ENCODE peak calls at places on chromosomes 4 and X, in seven cellular contexts. B is tibial artery, P is mucosa of descending colon, K is HFF-Myc, U is gastrocnemius medialis, Q is upper lobe of right lung, M is NB4. N is an unnamed sample.

GRCh38 chr4:109985993-109986640 is 73.4 kb downstream of the EGF start:
- DNase-seq in B (no peak), P (no peak), K (no peak), U (peak; percentile 10), Q (no peak), M (no peak), N (peak; percentile 17)

GRCh38 chr4:97270051-97270450 is 873.2 kb downstream of the STPG2 start:
- DNase-seq in B (no peak), P (no peak), K (no peak), U (no peak), Q (no peak), M (no peak), N (no peak)

GRCh38 chr4:6230827-6231662 is 30.7 kb upstream of the JAKMIP1 start:
- DNase-seq in B (peak; percentile 53), P (peak; percentile 24), K (no peak), U (no peak), Q (peak; percentile 52), M (no peak), N (no peak)

GRCh38 chr4:147461161-147461560 is 19.7 kb upstream of the EDNRA start:
- DNase-seq in B (no peak), P (no peak), K (no peak), U (no peak), Q (no peak), M (no peak), N (no peak)

GRCh38 chrX:31333181-31333831 is 261.5 kb upstream of the FTHL17 start:
- DNase-seq in B (no peak), P (no peak), K (peak; percentile 15), U (no peak), Q (no peak), M (no peak), N (peak; percentile 84)

GRCh38 chr4:137623013-137623412 is 90.7 kb upstream of the PCDH18 start:
- DNase-seq in B (no peak), P (no peak), K (no peak), U (no peak), Q (no peak), M (no peak), N (no peak)

GRCh38 chr4:146932111-146932510 is 13.6 kb downstream of the TTC29 start:
- DNase-seq in B (no peak), P (no peak), K (no peak), U (no peak), Q (no peak), M (no peak), N (peak; percentile 10)

GRCh38 chrX:125202486-125203378 is 116.9 kb upstream of the TEX13C start:
- DNase-seq in B (no peak), P (peak; percentile 40), K (no peak), U (no peak), Q (no peak), M (no peak), N (no peak)

GRCh38 chrX:39451061-39451460 is 646.7 kb downstream of the BCOR start:
- DNase-seq in B (no peak), P (no peak), K (no peak), U (no peak), Q (no peak), M (no peak), N (no peak)

GRCh38 chr4:94507708-94508107 is 56.0 kb downstream of the PDLIM5 start:
- DNase-seq in B (peak; percentile 91), P (no peak), K (no peak), U (peak; percentile 73), Q (no peak), M (peak; percentile 17), N (peak; percentile 95)

GRCh38 chr4:62912531-62912930 is 1496.7 kb downstream of the TECRL start:
- DNase-seq in B (no peak), P (no peak), K (no peak), U (no peak), Q (no peak), M (no peak), N (no peak)

GRCh38 chr4:24965627-24966026 is 52.8 kb upstream of the CCDC149 start:
- DNase-seq in B (no peak), P (no peak), K (no peak), U (no peak), Q (no peak), M (peak; percentile 58), N (no peak)

GRCh38 chr4:143358923-143359694 is 22.4 kb downstream of the GAB1 start:
- DNase-seq in B (no peak), P (peak; percentile 73), K (peak; percentile 61), U (no peak), Q (no peak), M (peak; percentile 48), N (peak; percentile 80)

GRCh38 chr4:26356067-26356466 is 35.3 kb downstream of the RBPJ start:
- DNase-seq in B (no peak), P (no peak), K (no peak), U (no peak), Q (no peak), M (peak; percentile 44), N (peak; percentile 26)

GRCh38 chr4:26937136-26937535 is 76.5 kb downstream of the STIM2 start:
- DNase-seq in B (no peak), P (no peak), K (no peak), U (no peak), Q (no peak), M (peak; percentile 57), N (no peak)

GRCh38 chr4:157127571-157127970 is 51.6 kb downstream of the GLRB start:
- DNase-seq in B (no peak), P (no peak), K (no peak), U (no peak), Q (no peak), M (no peak), N (no peak)

GRCh38 chr4:169080970-169081369 is 70.9 kb upstream of the CBR4 start:
- DNase-seq in B (no peak), P (no peak), K (no peak), U (peak; percentile 32), Q (no peak), M (no peak), N (peak; percentile 76)

GRCh38 chrX:145609951-145610511 is 207.6 kb upstream of the SLITRK2 start:
- DNase-seq in B (no peak), P (no peak), K (no peak), U (no peak), Q (no peak), M (no peak), N (peak; percentile 8)

GRCh38 chr4:185213829-185214228 is 4.4 kb downstream of the SNX25 start:
- DNase-seq in B (no peak), P (no peak), K (no peak), U (no peak), Q (no peak), M (peak; percentile 44), N (no peak)

GRCh38 chr4:53840643-53841042 is 223.8 kb downstream of the CHIC2 start:
- DNase-seq in B (no peak), P (no peak), K (no peak), U (no peak), Q (no peak), M (no peak), N (peak; percentile 64)

GRCh38 chr4:156255205-156255604 is 301.5 kb upstream of the CTSO start:
- DNase-seq in B (no peak), P (no peak), K (no peak), U (no peak), Q (no peak), M (no peak), N (no peak)

GRCh38 chrX:29652484-29652883 is 562.9 kb upstream of the MAGEB2 start:
- DNase-seq in B (no peak), P (no peak), K (peak; percentile 35), U (no peak), Q (no peak), M (no peak), N (peak; percentile 76)

GRCh38 chr4:103091601-103092223 is 7.9 kb downstream of the BDH2 start:
- DNase-seq in B (no peak), P (no peak), K (no peak), U (no peak), Q (no peak), M (peak; percentile 77), N (peak; percentile 82)

GRCh38 chr4:173990879-173991231 is 292.6 kb downstream of the FBXO8 start:
- DNase-seq in B (no peak), P (peak; percentile 50), K (no peak), U (no peak), Q (no peak), M (no peak), N (peak; percentile 75)

GRCh38 chrX:39721570-39722279 is 376.0 kb downstream of the BCOR start:
- DNase-seq in B (peak; percentile 76), P (no peak), K (no peak), U (no peak), Q (no peak), M (no peak), N (peak; percentile 48)

GRCh38 chrX:13147147-13147546 is 102.7 kb upstream of the FAM9C start:
- DNase-seq in B (no peak), P (no peak), K (no peak), U (no peak), Q (no peak), M (no peak), N (no peak)

GRCh38 chr4:38696697-38697096 is 32.7 kb downstream of the KLF3 start:
- DNase-seq in B (no peak), P (no peak), K (no peak), U (no peak), Q (no peak), M (no peak), N (peak; percentile 45)

GRCh38 chr4:151455212-151455611 is 46.2 kb downstream of the FHIP1A start:
- DNase-seq in B (no peak), P (no peak), K (no peak), U (peak; percentile 11), Q (no peak), M (no peak), N (no peak)
- TF ChIP-seq CTCF in B (no peak), P (no peak), K (no peak), U (no peak), Q (no peak), M (no peak), N (no peak)

GRCh38 chr4:1793496-1793840 is 375 bp downstream of the FGFR3 start:
- DNase-seq in B (no peak), P (no peak), K (no peak), U (no peak), Q (peak; percentile 79), M (peak; percentile 51), N (peak; percentile 16)
- H3K4me3 ChIP-seq in B (peak overlapping the region; percentile 58), P (peak overlapping the region; percentile 50), K (no peak overlapping the region), U (no peak overlapping the region), Q (peak overlapping the region; percentile 57), M (no peak overlapping the region), N (peak overlapping the region; percentile 35)

DNA sequence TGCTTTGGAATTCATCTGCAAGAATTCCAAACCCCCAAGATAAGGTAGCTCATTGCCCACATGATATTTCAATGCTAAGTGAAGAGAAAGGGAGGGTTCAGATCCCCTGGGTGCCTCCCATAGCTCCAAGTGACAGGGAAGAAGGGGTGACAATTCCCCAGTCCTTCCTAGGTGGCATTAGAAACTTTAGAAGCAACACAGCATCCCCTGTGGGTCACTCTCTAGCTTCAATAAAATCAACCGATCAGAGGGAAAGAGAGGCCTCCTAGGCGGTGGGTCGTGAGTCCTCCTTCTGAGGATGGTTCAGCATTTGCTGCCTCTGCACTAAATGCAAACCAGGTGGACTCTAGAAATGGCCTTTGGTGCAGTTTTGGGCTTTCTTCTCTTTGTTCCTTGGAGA is 84.5 kb downstream of the MGST2 start:
- DNase-seq in B (no peak), P (no peak), K (no peak), U (no peak), Q (no peak), M (no peak), N (no peak)
- TF ChIP-seq CTCF in B (no peak), P (no peak), K (no peak), U (no peak), Q (no peak), M (no peak), N (no peak)

GRCh38 chrX:9279271-9279596 is 185.6 kb upstream of the TBL1X start:
- DNase-seq in B (no peak), P (no peak), K (no peak), U (no peak), Q (no peak), M (no peak), N (peak; percentile 13)
- H3K4me3 ChIP-seq in B (no peak overlapping the region), P (no peak overlapping the region), K (no peak overlapping the region), U (no peak overlapping the region), Q (no peak overlapping the region), M (no peak overlapping the region), N (no peak overlapping the region)

GRCh38 chrX:118325453-118325852 is 20.5 kb upstream of the WDR44 start:
- DNase-seq in B (no peak), P (no peak), K (no peak), U (no peak), Q (no peak), M (peak; percentile 7), N (peak; percentile 10)
- TF ChIP-seq CTCF in B (no peak), P (no peak), K (peak; percentile 4), U (no peak), Q (peak; percentile 22), M (peak; percentile 10), N (peak; percentile 47)